ENCODE peak calls at places on chromosomes 3 and 15, in four cellular contexts. J is glomerular endothelial cell; K is activated CD8-positive, alpha-beta memory T cell treated with anti-CD3 and anti-CD28 coated beads, Interleukin-2, amount 50 U/mL, for 48 hours; L is SHP77. B is an unnamed sample.

GRCh38 chr15:47388299-47388698 is 329.0 kb upstream of the SEMA6D start:
- DNase-seq in J (no peak), K (no peak), L (no peak), B (no peak)

GRCh38 chr3:39981547-39982184 is 172.3 kb downstream of the MYRIP start:
- DNase-seq in J (no peak), K (no peak), L (no peak), B (no peak)

GRCh38 chr3:4334548-4334947 is 31.4 kb downstream of the SETMAR start:
- DNase-seq in J (no peak), K (no peak), L (no peak), B (no peak)

GRCh38 chr3:161969867-161970266 is 473.3 kb downstream of the OTOL1 start:
- DNase-seq in J (no peak), K (no peak), L (no peak), B (no peak)

GRCh38 chr15:88995449-88995848 is 82.3 kb upstream of the MFGE8 start:
- DNase-seq in J (no peak), K (no peak), L (no peak), B (no peak)

GRCh38 chr3:31053299-31053698 is 158.8 kb upstream of the GADL1 start:
- DNase-seq in J (no peak), K (no peak), L (no peak), B (no peak)

GRCh38 chr3:107431298-107432012 is 54.2 kb downstream of the CCDC54 start:
- DNase-seq in J (no peak), K (peak; percentile 73), L (peak; percentile 57), B (peak; percentile 48)

GRCh38 chr3:121592856-121593702 is at the start of gene FBXO40:
- DNase-seq in J (no peak), K (no peak), L (peak; percentile 30), B (peak; percentile 45)

GRCh38 chr3:46505953-46506352 is 8.2 kb downstream of the RTP3 start:
- DNase-seq in J (no peak), K (no peak), L (no peak), B (no peak)

GRCh38 chr3:172915911-172916514 is 165.5 kb downstream of the ECT2 start:
- DNase-seq in J (no peak), K (no peak), L (no peak), B (no peak)

GRCh38 chr3:15726881-15727280 is 70.9 kb downstream of the ANKRD28 start:
- DNase-seq in J (no peak), K (no peak), L (no peak), B (no peak)

GRCh38 chr3:4568831-4569230 is 75.7 kb downstream of the ITPR1 start:
- DNase-seq in J (no peak), K (no peak), L (no peak), B (no peak)

GRCh38 chr15:79539426-79539825 is 107.3 kb downstream of the MINAR1 start:
- DNase-seq in J (no peak), K (no peak), L (no peak), B (no peak)

GRCh38 chr3:117661636-117662095 is 952.1 kb downstream of the TUSC7 start:
- DNase-seq in J (no peak), K (no peak), L (no peak), B (no peak)

GRCh38 chr3:165895919-165896318 is 58.7 kb upstream of the BCHE start:
- DNase-seq in J (peak; percentile 10), K (no peak), L (peak; percentile 8), B (no peak)

GRCh38 chr15:28967071-28967470 is 81.3 kb downstream of the APBA2 start:
- DNase-seq in J (no peak), K (no peak), L (no peak), B (no peak)

GRCh38 chr3:133191818-133192217 is 153.6 kb downstream of the TMEM108 start:
- DNase-seq in J (no peak), K (no peak), L (no peak), B (no peak)

GRCh38 chr3:8500208-8500961 is 1.2 kb upstream of the LMCD1 start:
- DNase-seq in J (no peak), K (no peak), L (no peak), B (no peak)

GRCh38 chr15:80780416-80781221 is 1.4 kb downstream of the CEMIP start:
- DNase-seq in J (no peak), K (peak; percentile 69), L (no peak), B (no peak)

GRCh38 chr3:54358969-54359648 is 236.8 kb downstream of the CACNA2D3 start:
- DNase-seq in J (no peak), K (no peak), L (peak; percentile 23), B (no peak)

GRCh38 chr3:98545940-98546339 is 14.2 kb downstream of the GPR15 start:
- DNase-seq in J (no peak), K (no peak), L (no peak), B (no peak)

GRCh38 chr15:25684521-25685215 is 178.5 kb downstream of the ATP10A start:
- DNase-seq in J (no peak), K (no peak), L (no peak), B (no peak)

GRCh38 chr3:132569153-132569552 is 27.9 kb upstream of the ACKR4 start:
- DNase-seq in J (no peak), K (no peak), L (no peak), B (no peak)

GRCh38 chr3:113330742-113331141 is 110.6 kb downstream of the CFAP44 start:
- DNase-seq in J (no peak), K (no peak), L (no peak), B (no peak)

GRCh38 chr15:70195808-70196304 is 98.1 kb upstream of the TLE3 start:
- DNase-seq in J (no peak), K (no peak), L (no peak), B (no peak)

GRCh38 chr15:83372434-83372873 is 74.7 kb upstream of the SH3GL3 start:
- DNase-seq in J (no peak), K (no peak), L (no peak), B (no peak)

GRCh38 chr3:110017304-110017703 is 680.0 kb upstream of the DPPA4 start:
- DNase-seq in J (no peak), K (no peak), L (no peak), B (no peak)

GRCh38 chr3:107512108-107512507 is 10.7 kb upstream of the BBX start:
- DNase-seq in J (no peak), K (no peak), L (no peak), B (no peak)

GRCh38 chr15:77611767-77612166 is 20.9 kb downstream of the LINGO1 start:
- DNase-seq in J (no peak), K (no peak), L (no peak), B (no peak)

GRCh38 chr3:69324362-69325025 is 61.4 kb downstream of the FRMD4B start:
- DNase-seq in J (no peak), K (no peak), L (no peak), B (no peak)

GRCh38 chr3:183158552-183159006 is 4.0 kb downstream of the LAMP3 start:
- DNase-seq in J (no peak), K (no peak), L (no peak), B (no peak)

GRCh38 chr15:68429691-68430470 is 2.1 kb downstream of the ITGA11 start:
- DNase-seq in J (no peak), K (peak; percentile 6), L (no peak), B (no peak)

GRCh38 chr15:28101983-28102441 is 2.9 kb upstream of the OCA2 start:
- DNase-seq in J (no peak), K (no peak), L (no peak), B (no peak)

GRCh38 chr15:66224946-66225345 is 28.6 kb downstream of the MEGF11 start:
- DNase-seq in J (no peak), K (no peak), L (no peak), B (peak; percentile 46)

B was measured in NCI-H510A.